ENCODE peak calls at places on chromosome 17, in six cellular contexts. One of them, this sample, is unnamed.

GRCh38 chr17:50203589-50204345 is 2.3 kb upstream of the COL1A1 start:
- DNase-seq in adrenal gland: no peak
- DNase-seq in endodermal cell: no peak
- DNase-seq in A549: no peak
- DNase-seq in lower leg skin: no peak
- DNase-seq in LNCaP clone FGC: no peak
- DNase-seq in this sample: no peak

GRCh38 chr17:29642171-29642611 is 19.5 kb upstream of the CORO6 start:
- DNase-seq in endodermal cell: no peak
- DNase-seq in lower leg skin: no peak
- DNase-seq in A549: no peak
- DNase-seq in LNCaP clone FGC: no peak
- DNase-seq in adrenal gland: no peak
- DNase-seq in this sample: no peak

GRCh38 chr17:17859909-17860760 is 23.3 kb upstream of the SREBF1 start:
- DNase-seq in adrenal gland: peak; percentile 80
- DNase-seq in lower leg skin: peak; percentile 92
- DNase-seq in endodermal cell: peak; percentile 93
- DNase-seq in A549: peak; percentile 72
- DNase-seq in LNCaP clone FGC: no peak
- DNase-seq in this sample: peak; percentile 74

GRCh38 chr17:37107406-37108083 is 158.8 kb downstream of the AATF start:
- DNase-seq in lower leg skin: peak; percentile 87
- DNase-seq in adrenal gland: peak; percentile 76
- DNase-seq in endodermal cell: peak; percentile 61
- DNase-seq in A549: no peak
- DNase-seq in LNCaP clone FGC: peak; percentile 76
- DNase-seq in this sample: peak; percentile 18

GRCh38 chr17:74639704-74640142 is 16.2 kb upstream of the CD300E start:
- DNase-seq in A549: no peak
- DNase-seq in adrenal gland: peak; percentile 31
- DNase-seq in lower leg skin: no peak
- DNase-seq in endodermal cell: no peak
- DNase-seq in LNCaP clone FGC: no peak
- DNase-seq in this sample: no peak

GRCh38 chr17:34723875-34724274 is 144.5 kb downstream of the TMEM132E start:
- DNase-seq in lower leg skin: peak; percentile 39
- DNase-seq in LNCaP clone FGC: no peak
- DNase-seq in endodermal cell: peak; percentile 44
- DNase-seq in adrenal gland: no peak
- DNase-seq in A549: no peak
- DNase-seq in this sample: no peak

GRCh38 chr17:76727745-76728456 is 1.3 kb downstream of the METTL23 start:
- DNase-seq in lower leg skin: peak; percentile 85
- DNase-seq in adrenal gland: peak; percentile 49
- DNase-seq in A549: no peak
- DNase-seq in LNCaP clone FGC: no peak
- DNase-seq in endodermal cell: peak; percentile 56
- DNase-seq in this sample: no peak

GRCh38 chr17:2337152-2337810 is at the start of gene SGSM2:
- DNase-seq in A549: peak; percentile 55
- DNase-seq in lower leg skin: peak; percentile 91
- DNase-seq in LNCaP clone FGC: no peak
- DNase-seq in endodermal cell: peak; percentile 88
- DNase-seq in adrenal gland: peak; percentile 62
- DNase-seq in this sample: peak; percentile 51

GRCh38 chr17:19716108-19717030 is at the start of gene SLC47A2:
- DNase-seq in adrenal gland: no peak
- DNase-seq in LNCaP clone FGC: no peak
- DNase-seq in lower leg skin: peak; percentile 62
- DNase-seq in A549: no peak
- DNase-seq in endodermal cell: peak; percentile 66
- DNase-seq in this sample: no peak

GRCh38 chr17:2192367-2193028 is 111.1 kb downstream of the SMG6 start:
- DNase-seq in endodermal cell: no peak
- DNase-seq in A549: peak; percentile 76
- DNase-seq in lower leg skin: no peak
- DNase-seq in LNCaP clone FGC: no peak
- DNase-seq in adrenal gland: no peak
- DNase-seq in this sample: peak; percentile 68

GRCh38 chr17:10756146-10756545 is 26.3 kb upstream of the TMEM220 start:
- DNase-seq in lower leg skin: no peak
- DNase-seq in LNCaP clone FGC: no peak
- DNase-seq in A549: no peak
- DNase-seq in adrenal gland: no peak
- DNase-seq in endodermal cell: peak; percentile 76
- DNase-seq in this sample: no peak

GRCh38 chr17:80498242-80498919 is 22.0 kb upstream of the NPTX1 start:
- DNase-seq in lower leg skin: no peak
- DNase-seq in A549: no peak
- DNase-seq in endodermal cell: no peak
- DNase-seq in LNCaP clone FGC: no peak
- DNase-seq in adrenal gland: no peak
- DNase-seq in this sample: no peak

GRCh38 chr17:47789611-47790520 is 31.7 kb downstream of the OSBPL7 start:
- DNase-seq in lower leg skin: peak; percentile 87
- DNase-seq in A549: peak; percentile 79
- DNase-seq in adrenal gland: peak; percentile 52
- DNase-seq in endodermal cell: peak; percentile 92
- DNase-seq in LNCaP clone FGC: no peak
- DNase-seq in this sample: peak; percentile 57

GRCh38 chr17:8941980-8942617 is 23.4 kb downstream of the PIK3R5 start:
- DNase-seq in LNCaP clone FGC: no peak
- DNase-seq in A549: no peak
- DNase-seq in lower leg skin: no peak
- DNase-seq in endodermal cell: no peak
- DNase-seq in adrenal gland: no peak
- DNase-seq in this sample: no peak
- TF ChIP-seq CTCF in LNCaP clone FGC: no peak
- TF ChIP-seq CTCF in A549: no peak
- TF ChIP-seq CTCF in lower leg skin: no peak
- TF ChIP-seq CTCF in endodermal cell: no peak
- TF ChIP-seq CTCF in adrenal gland: no peak
- TF ChIP-seq CTCF in this sample: no peak

GRCh38 chr17:68906638-68907037 is 48.6 kb downstream of the ABCA8 start:
- DNase-seq in LNCaP clone FGC: no peak
- DNase-seq in adrenal gland: no peak
- DNase-seq in endodermal cell: peak; percentile 61
- DNase-seq in lower leg skin: no peak
- DNase-seq in A549: peak; percentile 36
- DNase-seq in this sample: no peak
- TF ChIP-seq CTCF in LNCaP clone FGC: peak; percentile 49
- TF ChIP-seq CTCF in adrenal gland: peak; percentile 33
- TF ChIP-seq CTCF in endodermal cell: peak; percentile 76
- TF ChIP-seq CTCF in lower leg skin: no peak
- TF ChIP-seq CTCF in A549: peak; percentile 39
- TF ChIP-seq CTCF in this sample: peak; percentile 36

GRCh38 chr17:22703786-22704441 is 1011.6 kb downstream of the KCNJ18 start:
- DNase-seq in lower leg skin: no peak
- DNase-seq in adrenal gland: no peak
- DNase-seq in LNCaP clone FGC: no peak
- DNase-seq in A549: peak; percentile 21
- DNase-seq in endodermal cell: no peak
- DNase-seq in this sample: no peak
- TF ChIP-seq CTCF in lower leg skin: no peak
- TF ChIP-seq CTCF in adrenal gland: no peak
- TF ChIP-seq CTCF in LNCaP clone FGC: peak; percentile 74
- TF ChIP-seq CTCF in A549: peak; percentile 25
- TF ChIP-seq CTCF in endodermal cell: no peak
- TF ChIP-seq CTCF in this sample: no peak

GRCh38 chr17:63601439-63602371 is 1.0 kb downstream of the TACO1 start:
- DNase-seq in A549: peak; percentile 20
- DNase-seq in LNCaP clone FGC: no peak
- DNase-seq in adrenal gland: no peak
- DNase-seq in lower leg skin: no peak
- DNase-seq in endodermal cell: no peak
- DNase-seq in this sample: no peak
- TF ChIP-seq CTCF in A549: no peak
- TF ChIP-seq CTCF in LNCaP clone FGC: no peak
- TF ChIP-seq CTCF in adrenal gland: no peak
- TF ChIP-seq CTCF in lower leg skin: no peak
- TF ChIP-seq CTCF in endodermal cell: no peak
- TF ChIP-seq CTCF in this sample: no peak

GRCh38 chr17:40362696-40363479 is 1.6 kb downstream of the GJD3 start:
- DNase-seq in adrenal gland: peak; percentile 62
- DNase-seq in A549: peak; percentile 93
- DNase-seq in endodermal cell: peak; percentile 98
- DNase-seq in LNCaP clone FGC: peak; percentile 34
- DNase-seq in lower leg skin: peak; percentile 94
- DNase-seq in this sample: peak; percentile 56
- TF ChIP-seq CTCF in adrenal gland: peak; percentile 16
- TF ChIP-seq CTCF in A549: peak; percentile 85
- TF ChIP-seq CTCF in endodermal cell: peak; percentile 89
- TF ChIP-seq CTCF in LNCaP clone FGC: peak; percentile 91
- TF ChIP-seq CTCF in lower leg skin: no peak
- TF ChIP-seq CTCF in this sample: peak; percentile 71

GRCh38 chr17:70408768-70409167 is 239.4 kb downstream of the KCNJ2 start:
- DNase-seq in adrenal gland: no peak
- DNase-seq in LNCaP clone FGC: no peak
- DNase-seq in A549: no peak
- DNase-seq in endodermal cell: no peak
- DNase-seq in lower leg skin: no peak
- DNase-seq in this sample: no peak

DNA sequence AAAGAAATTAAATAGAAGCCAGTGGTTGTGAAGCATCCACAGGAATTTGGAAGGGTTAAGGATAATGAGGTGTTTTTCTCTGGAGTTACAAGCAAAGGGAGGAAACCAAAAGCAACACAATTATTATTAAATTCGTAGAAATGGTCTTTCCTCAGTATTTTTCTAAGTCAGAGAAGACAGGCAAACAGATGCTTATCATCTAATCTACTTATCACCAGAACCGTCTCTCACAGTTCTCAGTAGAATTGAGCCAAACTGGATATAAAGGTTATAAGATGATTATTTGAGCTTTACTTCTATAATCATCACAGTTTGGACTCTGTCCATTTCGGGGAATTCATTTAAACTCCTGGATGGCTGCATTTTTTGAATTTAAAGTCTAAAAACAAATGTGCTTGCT is 244.9 kb downstream of the KCNJ2 start:
- DNase-seq in lower leg skin: no peak
- DNase-seq in LNCaP clone FGC: no peak
- DNase-seq in endodermal cell: no peak
- DNase-seq in A549: no peak
- DNase-seq in adrenal gland: no peak
- DNase-seq in this sample: no peak
- TF ChIP-seq CTCF in lower leg skin: no peak
- TF ChIP-seq CTCF in LNCaP clone FGC: no peak
- TF ChIP-seq CTCF in endodermal cell: no peak
- TF ChIP-seq CTCF in A549: no peak
- TF ChIP-seq CTCF in adrenal gland: no peak
- TF ChIP-seq CTCF in this sample: no peak